ENCODE peak calls at places on chromosomes 16 and 17, in four cellular contexts. C is NCI-H345, X is astrocyte of the spinal cord, V is HEK293T. O is an unnamed sample.

GRCh38 chr16:66524601-66525164 is 25.2 kb downstream of the TK2 start:
- DNase-seq in X (no peak), V (no peak), C (no peak), O (no peak)

GRCh38 chr17:45948498-45948880 is 50.6 kb upstream of the STH start:
- DNase-seq in V (no peak), C (no peak), X (no peak), O (no peak)

GRCh38 chr16:85829266-85829665 is 29.8 kb downstream of the COX4I1 start:
- DNase-seq in C (no peak), V (no peak), X (no peak), O (no peak)

GRCh38 chr17:82400830-82401229 is 17.3 kb upstream of the HEXD start:
- DNase-seq in V (no peak), X (no peak), C (no peak), O (peak; percentile 33)

GRCh38 chr17:71287246-71287828 is 833.5 kb upstream of the SOX9 start:
- DNase-seq in V (no peak), X (peak; percentile 14), C (no peak), O (no peak)

GRCh38 chr17:82627827-82628226 is 20.4 kb downstream of the WDR45B start:
- DNase-seq in X (no peak), V (no peak), C (no peak), O (no peak)

GRCh38 chr17:35242158-35242804 is 591 bp upstream of the SLFN5 start:
- DNase-seq in C (peak; percentile 69), V (peak; percentile 54), X (peak; percentile 48), O (peak; percentile 80)

GRCh38 chr17:75231071-75231470 is 25.6 kb downstream of the NUP85 start:
- DNase-seq in X (no peak), V (no peak), C (no peak), O (no peak)

GRCh38 chr16:64990101-64990500 is 131.8 kb downstream of the CDH11 start:
- DNase-seq in C (no peak), X (no peak), V (no peak), O (no peak)

GRCh38 chr17:48528153-48528912 is 2.5 kb downstream of the HOXB1 start:
- DNase-seq in C (no peak), X (no peak), V (no peak), O (no peak)

GRCh38 chr16:735982-736453 is 4.8 kb downstream of the CIAO3 start:
- DNase-seq in V (no peak), C (no peak), X (no peak), O (no peak)

GRCh38 chr17:77742579-77742978 is 215.9 kb upstream of the TNRC6C start:
- DNase-seq in X (no peak), C (no peak), V (no peak), O (no peak)

GRCh38 chr17:75720656-75721462 is at the start of gene ITGB4:
- DNase-seq in V (peak; percentile 36), C (peak; percentile 41), X (no peak), O (peak; percentile 72)

GRCh38 chr16:83338941-83339340 is 468.8 kb upstream of the HSBP1 start:
- DNase-seq in C (no peak), X (peak; percentile 12), V (no peak), O (no peak)

GRCh38 chr17:67511012-67511411 is 133.9 kb downstream of the PITPNC1 start:
- DNase-seq in X (no peak), V (no peak), C (no peak), O (no peak)

GRCh38 chr17:80430446-80431245 is 15.7 kb downstream of the ENDOV start:
- DNase-seq in X (no peak), C (no peak), V (no peak), O (no peak)

GRCh38 chr17:47993031-47993546 is 22.2 kb downstream of the CDK5RAP3 start:
- DNase-seq in X (no peak), C (no peak), V (no peak), O (no peak)

GRCh38 chr16:35711435-35711834 is 2252.0 kb downstream of the TP53TG3F start:
- DNase-seq in C (no peak), V (no peak), X (no peak), O (no peak)

GRCh38 chr17:3890082-3890892 is 2.6 kb downstream of the CAMKK1 start:
- DNase-seq in V (no peak), X (peak; percentile 93), C (peak; percentile 46), O (no peak)

GRCh38 chr17:8391711-8392110 is 5.9 kb downstream of the RNF222 start:
- DNase-seq in C (no peak), V (no peak), X (no peak), O (no peak)

GRCh38 chr16:75742424-75743047 is 16.2 kb upstream of the CPHXL start:
- DNase-seq in X (peak; percentile 29), C (no peak), V (no peak), O (no peak)

GRCh38 chr17:78105551-78105950 is 23.0 kb downstream of the TMC6 start:
- DNase-seq in V (no peak), C (no peak), X (no peak), O (no peak)

GRCh38 chr16:50323335-50324011 is 45.3 kb downstream of the BRD7 start:
- DNase-seq in V (peak; percentile 7), X (peak; percentile 38), C (peak; percentile 6), O (no peak)

GRCh38 chr17:4711671-4712111 is 1.3 kb downstream of the ARRB2 start:
- DNase-seq in X (no peak), C (no peak), V (no peak), O (no peak)

GRCh38 chr17:73787036-73787720 is 142.9 kb upstream of the SDK2 start:
- DNase-seq in X (no peak), V (no peak), C (peak; percentile 84), O (no peak)

GRCh38 chr16:81321039-81321438 is 6.3 kb downstream of the GAN start:
- DNase-seq in C (no peak), V (no peak), X (peak; percentile 4), O (no peak)

GRCh38 chr17:68613739-68614298 is 12.7 kb upstream of the FAM20A start:
- DNase-seq in V (peak; percentile 60), X (peak; percentile 5), C (peak; percentile 76), O (peak; percentile 46)

GRCh38 chr17:311119-311848 is 41.3 kb downstream of the RPH3AL start:
- DNase-seq in C (no peak), X (no peak), V (no peak), O (no peak)

GRCh38 chr17:34070712-34071111 is 184.4 kb upstream of the CCL2 start:
- DNase-seq in X (no peak), C (no peak), V (no peak), O (no peak)

GRCh38 chr17:74547736-74548135 is 1.8 kb upstream of the CD300C start:
- DNase-seq in X (no peak), C (peak; percentile 45), V (no peak), O (no peak)

GRCh38 chr17:52306314-52306713 is 147.8 kb upstream of the CA10 start:
- DNase-seq in X (no peak), V (no peak), C (no peak), O (no peak)